ENCODE peak calls at places on chromosomes 12 and 14, in four cellular contexts. V is mucosa of descending colon, B is B cell, W is cardiac fibroblast. A is an unnamed sample.

GRCh38 chr12:70907412-70907811 is 13.1 kb downstream of the PTPRR start:
- DNase-seq in B (no peak), V (no peak), W (peak), A (no peak)

GRCh38 chr12:29762637-29763300 is 21.0 kb downstream of the TMTC1 start:
- DNase-seq in V (no peak), W (no peak), B (no peak), A (no peak)

GRCh38 chr12:130847097-130847496 is 8.0 kb upstream of the STX2 start:
- DNase-seq in V (no peak), B (no peak), W (peak), A (no peak)

GRCh38 chr12:14938301-14938700 is at the start of gene ERP27:
- DNase-seq in B (no peak), V (no peak), W (no peak), A (no peak)

GRCh38 chr12:115035536-115036107 is 351.6 kb upstream of the TBX3 start:
- DNase-seq in B (no peak), W (no peak), V (no peak), A (no peak)

GRCh38 chr14:50667491-50668007 is 557 bp downstream of the SAV1 start:
- DNase-seq in V (peak), B (peak), W (no peak), A (no peak)

GRCh38 chr14:103118019-103118662 is 5.1 kb upstream of the TNFAIP2 start:
- DNase-seq in V (no peak), B (no peak), W (peak), A (no peak)

GRCh38 chr12:102702447-102703114 is 214.5 kb downstream of the PAH start:
- DNase-seq in W (peak), B (peak), V (no peak), A (peak)

GRCh38 chr12:2118061-2118460 is 65.3 kb downstream of the CACNA1C start:
- DNase-seq in V (peak), B (no peak), W (no peak), A (no peak)

GRCh38 chr12:6372403-6373003 is 2.9 kb downstream of the SCNN1A start:
- DNase-seq in V (no peak), W (peak), B (no peak), A (no peak)

GRCh38 chr14:22370084-22370847 is 218.8 kb downstream of the DAD1 start:
- DNase-seq in V (no peak), W (peak), B (no peak), A (no peak)

GRCh38 chr14:52875707-52876106 is 75.1 kb downstream of the FERMT2 start:
- DNase-seq in V (no peak), W (peak), B (no peak), A (no peak)

GRCh38 chr12:6773662-6774351 is 1.5 kb downstream of the LAG3 start:
- DNase-seq in B (no peak), W (no peak), V (no peak), A (no peak)

DNA sequence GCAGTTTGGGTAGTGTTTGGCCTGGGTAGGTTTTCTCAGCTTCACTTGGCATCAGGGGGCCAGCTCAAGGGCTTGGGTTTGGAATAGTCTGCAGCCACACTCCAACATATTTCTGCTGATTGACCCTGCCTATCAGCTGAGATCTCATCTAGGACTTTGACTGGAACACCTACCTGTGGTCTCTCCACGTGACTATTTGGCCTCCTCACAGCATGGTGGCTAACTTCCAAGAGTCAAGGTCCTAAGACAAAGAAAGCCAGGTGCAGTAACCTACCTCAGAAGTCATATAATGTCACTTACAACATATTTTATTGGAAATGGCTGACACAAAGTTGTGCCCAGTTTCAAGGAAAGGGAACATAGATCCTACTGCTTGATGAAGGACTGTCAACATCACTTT is 481.0 kb downstream of the EGLN3 start:
- DNase-seq in B (no peak), W (no peak), V (no peak), A (no peak)
- TF ChIP-seq CTCF in B (no peak), W (no peak), V (no peak), A (no peak)

GRCh38 chr14:20697273-20698017 is 8.9 kb downstream of the ANG start:
- DNase-seq in W (peak), V (no peak), B (peak), A (peak)

GRCh38 chr14:20696776-20697175 is 8.2 kb downstream of the ANG start:
- DNase-seq in V (no peak), B (no peak), W (no peak), A (no peak)

GRCh38 chr14:20698934-20699333 is 10.4 kb downstream of the ANG start:
- DNase-seq in W (no peak), B (no peak), V (no peak), A (no peak)

GRCh38 chr14:20692111-20692751 is 3.7 kb downstream of the ANG start:
- DNase-seq in B (no peak), W (no peak), V (no peak), A (no peak)

GRCh38 chr14:20698018-20698329 is 9.4 kb downstream of the ANG start:
- DNase-seq in W (no peak), V (no peak), B (no peak), A (no peak)
- TF ChIP-seq CTCF in W (no peak), V (no peak), B (peak), A (no peak)

DNA sequence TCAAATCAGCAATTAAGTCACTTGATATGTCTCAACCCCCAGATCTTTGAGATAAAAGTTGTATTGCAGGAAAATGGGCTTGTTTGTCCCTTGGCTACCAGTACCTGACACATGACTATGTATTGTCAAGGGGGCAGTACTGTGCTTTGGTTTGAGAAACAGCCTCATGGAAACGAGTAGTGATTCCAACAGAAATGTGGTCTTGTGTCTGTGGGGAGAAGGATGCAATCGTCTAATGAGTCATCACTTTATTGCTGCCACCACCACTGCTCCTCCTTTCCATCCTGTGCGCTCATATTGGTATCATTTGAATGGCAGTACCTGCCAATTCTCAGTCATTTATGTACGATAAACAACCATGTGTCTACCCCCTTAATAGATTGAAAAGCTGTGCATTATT is 72.8 kb upstream of the ARHGAP5 start:
- DNase-seq in V (no peak), W (peak), B (no peak), A (no peak)
- TF ChIP-seq CTCF in V (no peak), W (no peak), B (no peak), A (no peak)

GRCh38 chr12:52050771-52051541 is at the start of gene NR4A1:
- DNase-seq in W (peak), V (peak), B (peak), A (peak)
- TF ChIP-seq CTCF in W (peak), V (peak), B (no peak), A (no peak)

DNA sequence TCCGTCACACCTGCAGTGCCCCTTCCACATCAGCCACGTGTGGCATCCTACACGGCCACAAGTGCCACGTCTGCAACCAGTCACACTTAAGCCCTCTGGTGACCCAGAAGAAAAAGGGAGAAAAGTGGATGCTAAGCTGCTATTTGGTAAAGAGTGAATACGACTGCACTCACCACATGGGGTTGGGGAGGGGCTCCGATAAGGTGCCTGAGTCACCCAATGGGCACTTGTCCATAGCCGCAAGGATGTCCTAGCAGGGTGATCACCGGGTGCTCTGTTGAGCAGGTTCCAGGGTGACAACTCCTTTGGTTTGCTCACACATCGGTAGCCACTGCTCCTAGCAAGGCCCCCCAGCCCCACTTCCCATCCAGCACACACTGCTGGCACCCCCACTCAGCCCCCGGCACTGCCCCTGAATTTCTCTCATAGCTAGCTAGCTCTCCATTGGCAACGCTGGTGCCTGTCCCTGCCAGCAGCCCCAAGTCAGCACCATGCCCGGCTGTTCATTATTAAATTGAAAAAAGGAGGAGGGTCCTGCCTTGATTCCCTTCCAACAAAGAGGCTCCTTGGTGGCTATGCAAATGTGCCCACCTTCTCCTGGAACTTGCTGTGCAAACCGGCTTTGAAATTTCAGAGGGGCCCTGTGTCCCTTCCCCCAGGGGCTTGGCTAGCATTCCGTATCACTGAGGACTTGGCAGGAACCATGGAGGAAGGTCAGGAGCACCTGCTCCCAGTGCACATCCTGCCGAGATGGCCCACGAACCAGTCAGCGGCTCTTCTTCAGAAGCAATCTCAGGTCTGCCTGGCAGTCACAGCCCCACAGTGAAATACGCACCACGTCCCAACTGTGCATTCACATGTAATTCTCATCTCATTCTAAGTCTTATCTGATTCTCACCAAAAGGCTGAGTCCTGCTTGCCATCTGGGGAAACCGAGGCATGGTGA is 227.7 kb upstream of the DIO3 start:
- DNase-seq in B (no peak), W (no peak), V (no peak), A (no peak)
- TF ChIP-seq CTCF in B (no peak), W (no peak), V (no peak), A (no peak)

GRCh38 chr12:22865822-22866221 is 240.9 kb downstream of the ETNK1 start:
- DNase-seq in B (no peak), W (no peak), V (no peak), A (no peak)
- TF ChIP-seq CTCF in B (no peak), W (no peak), V (no peak), A (no peak)

DNA sequence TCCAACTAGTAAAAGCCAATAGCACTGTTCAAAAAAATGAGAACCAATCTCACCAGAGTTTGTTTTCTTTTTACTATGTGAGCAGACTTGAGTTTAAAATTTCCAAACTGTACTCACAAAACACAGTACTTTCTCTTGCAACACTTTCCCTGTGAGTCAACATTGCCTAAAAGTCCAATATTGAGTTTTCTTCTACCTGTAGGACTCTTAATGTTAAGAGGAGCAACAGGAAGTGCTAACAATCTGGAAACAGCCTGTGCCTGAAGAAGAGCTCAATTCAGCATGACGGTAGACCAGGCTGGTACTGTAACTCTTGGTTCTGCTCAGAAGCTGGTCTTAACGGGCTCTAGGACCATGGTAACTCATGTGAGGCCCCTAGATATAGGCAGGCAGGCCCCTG is 144.3 kb downstream of the MED13L start:
- DNase-seq in B (no peak), V (no peak), W (peak), A (no peak)
- TF ChIP-seq CTCF in B (no peak), V (no peak), W (no peak), A (no peak)

GRCh38 chr12:19185262-19185929 is 55.9 kb downstream of the PLEKHA5 start:
- DNase-seq in B (no peak), V (no peak), W (no peak), A (no peak)

GRCh38 chr12:19179986-19180385 is 50.5 kb downstream of the PLEKHA5 start:
- DNase-seq in V (no peak), B (no peak), W (no peak), A (no peak)

GRCh38 chr12:19183121-19183838 is 53.7 kb downstream of the PLEKHA5 start:
- DNase-seq in V (no peak), B (no peak), W (peak), A (no peak)

GRCh38 chr12:19177754-19178153 is 48.2 kb downstream of the PLEKHA5 start:
- DNase-seq in V (no peak), W (peak), B (no peak), A (no peak)

GRCh38 chr12:19181666-19182426 is 52.3 kb downstream of the PLEKHA5 start:
- DNase-seq in W (peak), B (no peak), V (no peak), A (no peak)
- TF ChIP-seq CTCF in W (no peak), B (no peak), V (no peak), A (no peak)

DNA sequence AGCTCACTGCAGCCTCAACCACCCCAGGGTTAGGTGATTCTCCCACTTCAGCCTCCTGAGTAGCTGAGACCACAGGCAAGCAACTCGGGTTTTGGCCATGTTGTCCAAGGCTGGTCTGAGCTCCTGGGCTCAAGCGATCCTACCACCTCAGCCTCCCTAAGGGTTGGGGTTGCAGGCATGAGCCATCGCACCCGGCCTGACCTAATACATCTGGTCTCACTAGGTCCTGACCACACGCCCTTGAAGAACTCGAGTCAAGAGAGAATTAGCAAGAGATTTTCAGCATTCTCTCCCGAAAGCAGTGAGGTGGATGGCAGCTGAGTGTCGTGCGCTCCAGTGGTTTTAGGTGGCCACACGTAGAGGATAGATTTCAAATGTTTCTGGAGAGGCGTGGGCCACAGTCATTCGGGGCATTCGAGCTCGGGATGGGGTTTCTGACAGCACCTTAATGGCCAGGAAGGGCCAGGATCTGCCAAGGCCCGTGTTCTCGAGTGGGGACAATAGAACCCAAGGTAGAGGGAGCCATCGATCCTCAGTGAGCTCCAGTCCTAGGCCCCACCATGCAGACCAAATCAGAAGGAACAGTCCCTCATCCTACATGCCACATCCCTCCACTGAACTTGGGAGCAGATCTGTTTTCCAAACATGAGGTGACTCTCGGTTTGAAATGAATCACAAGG is 193.1 kb downstream of the ALG10 start:
- DNase-seq in B (no peak), V (no peak), W (no peak), A (no peak)
- TF ChIP-seq CTCF in B (no peak), V (no peak), W (no peak), A (no peak)